ENCODE peak calls at places on chromosome 1, in five cellular contexts. W, H, A, O and P are unnamed samples.

GRCh38 chr1:228349701-228350171 is 56.9 kb downstream of the TRIM11 start:
- DNase-seq in W (no peak), H (no peak), O (no peak), A (no peak), P (no peak)

GRCh38 chr1:231966983-231967382 is 340.4 kb downstream of the DISC1 start:
- DNase-seq in W (no peak), O (no peak), A (no peak), H (no peak), P (no peak)

GRCh38 chr1:51875291-51875772 is 3.2 kb downstream of the NRDC start:
- DNase-seq in W (no peak), H (no peak), A (no peak), O (no peak), P (no peak)

GRCh38 chr1:207825719-207826556 is 74.1 kb downstream of the CD46 start:
- DNase-seq in O (no peak), H (no peak), A (no peak), W (no peak), P (peak)

GRCh38 chr1:25045480-25046193 is 115.6 kb upstream of the RUNX3 start:
- DNase-seq in O (no peak), H (no peak), A (no peak), W (no peak), P (no peak)

GRCh38 chr1:204819495-204819894 is 51.2 kb upstream of the NFASC start:
- DNase-seq in W (no peak), O (no peak), A (no peak), H (peak), P (no peak)

GRCh38 chr1:167454929-167455785 is 63.2 kb downstream of the CD247 start:
- DNase-seq in A (peak), H (peak), O (peak), W (peak), P (peak)

GRCh38 chr1:177568702-177569101 is 397.9 kb downstream of the BRINP2 start:
- DNase-seq in H (no peak), O (no peak), W (no peak), A (no peak), P (no peak)

GRCh38 chr1:54812801-54813478 is 11.8 kb upstream of the TTC22 start:
- DNase-seq in A (no peak), O (no peak), H (no peak), W (peak), P (no peak)

GRCh38 chr1:160205974-160206369 is 788 bp downstream of the PEA15 start:
- DNase-seq in W (peak), H (peak), O (peak), A (peak), P (peak)

GRCh38 chr1:150127868-150128267 is 21.8 kb upstream of the PLEKHO1 start:
- DNase-seq in W (no peak), O (peak), A (no peak), H (no peak), P (no peak)

GRCh38 chr1:48680411-48681035 is 96.2 kb downstream of the BEND5 start:
- DNase-seq in W (no peak), O (no peak), H (no peak), A (no peak), P (no peak)

GRCh38 chr1:66401244-66401643 is 132.7 kb upstream of the SGIP1 start:
- DNase-seq in H (no peak), O (no peak), W (no peak), A (no peak), P (no peak)

GRCh38 chr1:30929135-30929889 is 20.8 kb upstream of the SDC3 start:
- DNase-seq in H (peak), W (peak), A (no peak), O (peak), P (peak)

GRCh38 chr1:19762175-19762779 is 37.4 kb downstream of the TMCO4 start:
- DNase-seq in A (no peak), W (peak), O (peak), H (peak), P (peak)

GRCh38 chr1:2106681-2107405 is 56.6 kb downstream of the PRKCZ start:
- DNase-seq in W (no peak), A (no peak), O (no peak), H (no peak), P (no peak)

GRCh38 chr1:75423616-75424015 is 187.3 kb downstream of the SLC44A5 start:
- DNase-seq in O (no peak), H (peak), A (no peak), W (no peak), P (no peak)

GRCh38 chr1:108089482-108089881 is 110.7 kb downstream of the SLC25A24 start:
- DNase-seq in A (no peak), W (no peak), H (no peak), O (peak), P (no peak)

GRCh38 chr1:11069233-11069950 is 9.6 kb upstream of the SRM start:
- DNase-seq in W (no peak), A (no peak), H (no peak), O (no peak), P (no peak)

GRCh38 chr1:109241344-109241743 is 8.0 kb upstream of the CELSR2 start:
- DNase-seq in A (no peak), H (no peak), O (peak), W (no peak), P (no peak)

DNA sequence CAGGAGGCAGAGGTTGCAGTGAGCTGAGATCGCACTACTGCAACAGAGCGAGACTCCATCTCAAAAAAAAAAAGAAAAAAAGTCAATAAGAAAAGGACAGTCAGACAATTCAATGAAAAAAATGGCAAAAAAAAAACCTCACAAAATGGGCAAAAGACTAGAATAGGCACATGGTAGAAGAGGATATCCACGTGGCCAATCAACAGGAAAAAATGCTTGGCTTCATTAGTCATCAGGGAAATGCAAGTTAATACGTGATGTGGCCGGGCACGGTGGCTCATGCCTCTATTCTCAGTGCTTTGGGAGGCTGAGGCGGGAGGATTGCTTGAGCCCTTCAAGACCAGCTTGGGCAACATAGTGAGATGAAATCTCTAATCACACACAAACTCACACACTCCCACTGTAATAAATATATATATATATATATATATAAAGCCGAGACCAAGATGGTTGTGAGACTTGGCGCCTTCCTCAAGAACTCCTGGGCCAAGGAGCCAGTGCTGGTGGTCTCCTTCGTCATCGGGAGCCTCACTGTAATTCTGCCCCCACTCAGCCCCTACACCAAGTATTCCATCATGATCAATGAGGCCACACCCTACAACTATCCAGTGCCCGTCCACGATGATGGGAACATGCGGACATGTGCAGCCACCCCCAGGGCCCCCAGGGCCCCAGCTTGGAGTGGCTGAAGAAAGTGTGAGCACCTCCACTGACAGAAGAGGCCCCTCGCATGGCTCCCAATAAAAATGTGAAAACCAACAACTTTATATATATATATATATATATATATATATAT is 22.9 kb upstream of the LEFTY2 start:
- DNase-seq in H (no peak), A (no peak), W (no peak), O (no peak), P (no peak)
- TF ChIP-seq EZH2phosphoT487 in H (no peak), A (no peak), W (no peak), O (no peak), P (no peak)

GRCh38 chr1:201013031-201013485 is 10.5 kb downstream of the KIF21B start:
- DNase-seq in H (no peak), A (no peak), O (no peak), W (no peak), P (no peak)
- H3K4me2 ChIP-seq in H (no peak), A (no peak), O (no peak), W (no peak), P (no peak)

GRCh38 chr1:169949139-169949538 is 55.4 kb upstream of the SCYL3 start:
- DNase-seq in H (no peak), O (peak), A (no peak), W (no peak), P (no peak)
- TF ChIP-seq EZH2phosphoT487 in H (no peak), O (no peak), A (no peak), W (no peak), P (no peak)

DNA sequence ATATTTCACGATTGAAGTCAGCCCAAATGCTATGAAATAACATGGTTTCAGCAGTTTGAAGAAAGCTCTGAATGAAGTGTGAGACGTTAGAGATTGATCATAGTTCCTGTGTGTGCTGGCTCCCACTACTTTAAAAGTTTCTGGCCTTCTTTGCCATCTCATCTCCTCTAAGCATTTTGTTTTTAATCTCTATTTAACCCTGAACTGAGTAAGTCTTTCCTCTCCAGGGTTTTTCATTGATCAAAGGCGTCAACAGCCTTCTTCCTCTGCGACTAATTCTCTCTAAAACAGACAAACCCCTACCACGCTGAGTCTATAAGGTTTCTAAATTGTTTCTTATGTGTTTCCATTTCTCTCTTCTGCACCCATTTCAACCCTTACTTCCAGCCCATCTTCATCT is 225.4 kb upstream of the B3GALT2 start:
- DNase-seq in W (no peak), O (no peak), H (no peak), A (no peak), P (no peak)
- H3K4me2 ChIP-seq in W (no peak), O (no peak), H (no peak), A (no peak), P (no peak)

GRCh38 chr1:21896652-21897532 is 40.2 kb downstream of the HSPG2 start:
- DNase-seq in A (no peak), W (peak), H (no peak), O (peak), P (no peak)
- TF ChIP-seq EZH2phosphoT487 in A (no peak), W (no peak), H (no peak), O (no peak), P (no peak)